ENCODE peak calls at places on chromosomes 3 and 15, in seven cellular contexts. Z is HL-60, R is IMR-90, D is tibial artery, I is SK-N-SH, M is astrocyte, N is heart left ventricle. G is an unnamed sample.

GRCh38 chr3:30642715-30643361 is 36.4 kb downstream of the TGFBR2 start:
- DNase-seq in Z (no peak), R (no peak), D (no peak), I (no peak), M (no peak), N (no peak), G (no peak)

GRCh38 chr3:16834753-16835152 is 50.0 kb upstream of the PLCL2 start:
- DNase-seq in Z (no peak), R (no peak), D (no peak), I (no peak), M (no peak), N (peak; percentile 41), G (no peak)

GRCh38 chr3:17752441-17752840 is 10.0 kb upstream of the TBC1D5 start:
- DNase-seq in Z (peak; percentile 73), R (no peak), D (no peak), I (no peak), M (no peak), N (no peak), G (no peak)

GRCh38 chr3:10432156-10432845 is 73.1 kb downstream of the ATP2B2 start:
- DNase-seq in Z (no peak), R (no peak), D (no peak), I (peak; percentile 83), M (no peak), N (no peak), G (no peak)

GRCh38 chr3:129161860-129162271 is 1.0 kb upstream of the ISY1 start:
- DNase-seq in Z (no peak), R (peak; percentile 8), D (no peak), I (peak; percentile 38), M (no peak), N (peak; percentile 35), G (peak; percentile 16)

GRCh38 chr3:134711284-134711683 is 60.5 kb upstream of the KY start:
- DNase-seq in Z (no peak), R (peak; percentile 8), D (no peak), I (no peak), M (peak; percentile 15), N (no peak), G (peak; percentile 29)

GRCh38 chr3:71816757-71817156 is 31.8 kb upstream of the PROK2 start:
- DNase-seq in Z (no peak), R (no peak), D (no peak), I (no peak), M (no peak), N (no peak), G (no peak)

GRCh38 chr15:90241343-90242192 is 7.6 kb downstream of the GDPGP1 start:
- DNase-seq in Z (no peak), R (no peak), D (no peak), I (no peak), M (no peak), N (no peak), G (no peak)

GRCh38 chr3:136988651-136989050 is 30.9 kb downstream of the IL20RB start:
- DNase-seq in Z (no peak), R (no peak), D (no peak), I (no peak), M (no peak), N (no peak), G (no peak)

DNA sequence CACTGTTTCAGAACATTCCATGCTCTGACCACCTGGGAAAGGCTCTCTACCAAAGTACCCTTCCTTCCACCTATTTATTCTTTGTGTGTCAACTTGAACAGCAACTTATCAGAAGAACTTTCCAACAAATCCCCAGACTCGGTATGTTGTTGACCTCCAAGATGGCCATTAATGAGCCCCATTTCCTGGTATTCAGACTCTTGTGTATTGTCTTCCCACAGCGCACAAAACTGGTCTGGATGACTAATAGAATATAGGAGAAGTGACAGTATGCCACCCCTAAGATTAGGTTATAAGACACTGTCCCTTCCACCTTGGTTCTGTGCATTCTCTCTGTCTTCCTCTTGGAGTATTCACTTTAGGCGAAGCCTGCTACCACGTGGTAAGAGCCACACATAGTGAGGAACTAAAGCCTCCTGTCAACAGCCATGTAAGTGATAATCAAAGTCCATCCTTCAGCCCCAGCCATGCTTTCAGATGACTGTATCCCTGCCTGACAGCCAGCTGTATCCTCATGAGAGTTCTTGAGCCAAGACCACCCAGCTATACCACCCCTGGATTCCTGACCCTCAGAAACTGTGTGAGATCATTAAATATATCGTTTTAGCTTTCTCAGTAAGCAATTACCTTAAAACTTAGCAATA is 481.7 kb downstream of the MAGI1 start:
- DNase-seq in Z (no peak), R (no peak), D (no peak), I (no peak), M (no peak), N (no peak), G (no peak)
- H3K27ac ChIP-seq in Z (no peak overlapping the region), R (no peak overlapping the region), D (no peak overlapping the region), I (no peak overlapping the region), M (no peak overlapping the region), N (no peak overlapping the region), G (no peak overlapping the region)

DNA sequence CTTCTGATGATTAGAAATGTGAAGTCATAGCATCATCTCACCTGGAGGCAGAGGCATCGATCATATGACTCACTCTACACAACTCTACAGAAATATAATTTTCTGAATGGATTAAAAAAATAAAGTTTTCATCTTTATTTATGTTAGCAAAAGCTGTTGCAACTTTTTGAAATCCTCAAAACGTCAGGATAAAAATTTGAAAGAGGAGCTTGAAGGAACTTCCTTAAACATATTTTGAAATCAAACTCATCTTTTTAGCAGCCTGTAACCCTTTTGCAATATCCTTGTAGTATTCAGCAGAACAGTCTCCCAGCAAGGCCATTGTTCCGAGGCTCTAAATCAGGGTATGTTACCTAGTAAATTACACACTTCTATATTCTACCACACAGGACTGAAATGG is 985.4 kb downstream of the PLOD2 start:
- DNase-seq in Z (no peak), R (no peak), D (no peak), I (no peak), M (no peak), N (no peak), G (peak; percentile 41)
- H3K27ac ChIP-seq in Z (no peak overlapping the region), R (no peak overlapping the region), D (no peak overlapping the region), I (no peak overlapping the region), M (no peak overlapping the region), N (no peak overlapping the region), G (no peak overlapping the region)

GRCh38 chr3:12944413-12944812 is 103.0 kb upstream of the RPL32 start:
- DNase-seq in Z (no peak), R (no peak), D (no peak), I (no peak), M (no peak), N (no peak), G (no peak)

GRCh38 chr3:12940854-12941253 is 99.5 kb upstream of the RPL32 start:
- DNase-seq in Z (no peak), R (no peak), D (no peak), I (no peak), M (no peak), N (no peak), G (no peak)

GRCh38 chr3:12944849-12945248 is 103.5 kb upstream of the RPL32 start:
- DNase-seq in Z (no peak), R (no peak), D (no peak), I (no peak), M (no peak), N (no peak), G (no peak)

GRCh38 chr3:12941495-12942023 is 100.2 kb upstream of the RPL32 start:
- DNase-seq in Z (no peak), R (no peak), D (no peak), I (no peak), M (no peak), N (no peak), G (no peak)

DNA sequence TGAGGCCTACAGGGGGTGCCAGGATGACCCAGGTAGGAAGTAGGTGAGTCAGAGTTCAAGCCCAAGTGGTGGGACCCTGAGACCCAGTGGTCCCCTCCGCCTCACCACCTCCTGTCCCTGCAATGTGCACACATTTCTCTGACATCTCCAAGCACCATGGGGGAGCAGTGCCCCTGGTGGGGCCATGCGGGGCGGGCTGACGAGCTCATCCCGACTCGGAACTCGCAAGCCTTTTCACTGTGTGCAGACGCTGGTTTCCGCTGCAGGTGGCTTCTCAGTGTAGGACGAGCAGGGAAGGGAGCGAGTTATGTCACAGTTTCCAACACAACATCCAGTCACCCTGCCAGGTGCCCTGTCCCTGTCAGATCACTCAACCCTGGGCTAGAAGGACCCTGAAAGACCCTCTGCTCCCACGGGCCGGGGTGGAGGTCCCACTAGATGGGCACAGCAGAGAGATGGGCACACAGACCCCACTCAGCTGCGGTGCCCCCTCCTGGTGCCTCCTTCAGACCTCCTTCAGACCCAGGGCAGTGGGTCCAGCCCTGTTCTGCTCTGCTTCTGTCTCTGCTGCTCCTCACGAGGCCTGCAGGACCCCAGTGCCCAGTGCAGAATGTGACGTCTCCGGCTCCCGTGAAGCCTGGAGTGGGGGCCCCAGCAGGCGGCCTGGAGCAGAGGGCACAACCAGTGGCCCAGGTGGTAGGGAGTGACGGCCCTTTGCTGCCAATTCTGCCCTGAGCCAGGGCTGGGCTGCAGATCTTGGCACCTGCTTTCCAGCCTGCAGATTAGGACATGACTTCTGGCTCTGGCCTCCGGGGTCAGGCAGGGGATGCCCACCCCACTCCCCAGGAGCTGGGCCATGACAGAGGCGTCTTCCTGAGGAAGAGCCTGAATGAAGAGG is 102.0 kb upstream of the RPL32 start:
- DNase-seq in Z (no peak), R (no peak), D (no peak), I (no peak), M (no peak), N (peak; percentile 72), G (no peak)
- H3K27ac ChIP-seq in Z (no peak overlapping the region), R (no peak overlapping the region), D (peak overlapping the region; percentile 27), I (peak overlapping the region; percentile 34), M (no peak overlapping the region), N (peak overlapping the region; percentile 23), G (no peak overlapping the region)

GRCh38 chr15:100849021-100849831 is 30.4 kb upstream of the ALDH1A3 start:
- DNase-seq in Z (no peak), R (peak; percentile 41), D (no peak), I (no peak), M (peak; percentile 46), N (no peak), G (peak; percentile 35)

GRCh38 chr15:100858294-100858693 is 21.3 kb upstream of the ALDH1A3 start:
- DNase-seq in Z (no peak), R (no peak), D (no peak), I (no peak), M (no peak), N (no peak), G (no peak)

GRCh38 chr15:100856847-100857246 is 22.8 kb upstream of the ALDH1A3 start:
- DNase-seq in Z (no peak), R (no peak), D (no peak), I (no peak), M (no peak), N (no peak), G (no peak)

GRCh38 chr15:100852630-100853029 is 27.0 kb upstream of the ALDH1A3 start:
- DNase-seq in Z (no peak), R (no peak), D (no peak), I (no peak), M (no peak), N (no peak), G (no peak)

DNA sequence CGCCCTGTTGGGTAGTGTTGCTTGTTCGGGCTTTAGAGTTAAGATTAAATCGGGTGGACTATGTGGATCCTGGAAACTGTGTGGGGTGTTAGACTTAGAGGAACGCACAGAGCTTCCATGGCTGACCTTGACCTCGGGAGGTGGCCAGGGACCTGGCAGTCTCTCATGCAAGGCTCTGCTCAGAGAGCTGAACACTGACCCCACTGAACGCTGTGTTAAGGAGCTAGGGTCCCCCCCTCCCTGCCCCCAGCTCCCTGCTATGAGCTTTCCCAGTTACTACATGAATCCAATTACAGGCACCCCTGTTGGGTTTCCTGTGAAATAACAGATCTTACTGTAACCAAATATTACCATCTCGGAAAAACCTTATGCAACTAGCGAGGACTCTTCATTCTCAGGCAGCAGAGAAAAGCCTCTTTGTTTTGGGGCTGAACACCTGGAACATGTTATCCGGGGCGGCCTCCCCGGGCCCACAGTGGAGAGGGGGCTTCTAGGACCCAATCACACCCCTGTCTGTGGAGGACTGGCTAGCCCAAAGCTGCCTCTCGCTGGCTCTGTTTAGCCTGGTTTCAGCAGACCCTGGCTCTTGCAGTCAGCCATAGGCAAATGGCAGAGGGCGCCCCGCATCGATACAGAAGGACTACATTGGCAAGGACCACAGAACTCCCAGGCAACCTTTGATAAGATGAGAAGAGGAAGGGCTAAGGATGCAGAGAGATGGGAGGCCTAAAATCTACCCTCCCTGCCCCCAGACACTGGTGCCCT is 25.8 kb upstream of the ALDH1A3 start:
- DNase-seq in Z (no peak), R (no peak), D (no peak), I (no peak), M (no peak), N (no peak), G (no peak)
- H3K27ac ChIP-seq in Z (no peak overlapping the region), R (no peak overlapping the region), D (no peak overlapping the region), I (no peak overlapping the region), M (no peak overlapping the region), N (no peak overlapping the region), G (no peak overlapping the region)

G was measured in fibroblast of lung.